ENCODE peak calls at places on chromosomes 1 and 21, in eight cellular contexts. N, B, F, O, A, L, Y and W are unnamed samples.

GRCh38 chr1:225944951-225945350 is 3.9 kb upstream of the LEFTY2 start:
- DNase-seq in N (no peak), B (no peak), F (no peak), O (no peak), A (no peak), L (no peak), Y (no peak), W (no peak)

GRCh38 chr1:46183926-46184557 is 7.8 kb upstream of the P3R3URF start:
- DNase-seq in N (no peak), B (no peak), F (no peak), O (no peak), A (no peak), L (no peak), Y (no peak), W (no peak)

GRCh38 chr1:196797891-196798290 is 21.6 kb upstream of the CFHR1 start:
- DNase-seq in N (no peak), B (no peak), F (no peak), O (no peak), A (no peak), L (no peak), Y (no peak), W (no peak)

GRCh38 chr1:27752372-27752771 is 20.6 kb upstream of the STX12 start:
- DNase-seq in N (no peak), B (no peak), F (no peak), O (no peak), A (no peak), L (no peak), Y (no peak), W (no peak)

GRCh38 chr1:60697204-60697994 is 385.0 kb upstream of the NFIA start:
- DNase-seq in N (no peak), B (no peak), F (no peak), O (no peak), A (no peak), L (no peak), Y (no peak), W (no peak)

GRCh38 chr1:36971832-36972231 is 62.5 kb downstream of the GRIK3 start:
- DNase-seq in N (no peak), B (no peak), F (no peak), O (no peak), A (no peak), L (no peak), Y (no peak), W (no peak)

GRCh38 chr1:27382950-27383627 is at the start of gene CD164L2:
- DNase-seq in N (no peak), B (peak), F (no peak), O (peak), A (no peak), L (peak), Y (peak), W (no peak)

GRCh38 chr1:41495171-41495948 is 10.9 kb upstream of the EDN2 start:
- DNase-seq in N (peak), B (no peak), F (no peak), O (no peak), A (peak), L (peak), Y (no peak), W (no peak)

GRCh38 chr1:41695118-41695517 is 210.6 kb upstream of the EDN2 start:
- DNase-seq in N (peak), B (peak), F (no peak), O (no peak), A (no peak), L (no peak), Y (peak), W (no peak)

GRCh38 chr1:96997717-96998116 is 276.1 kb downstream of the PTBP2 start:
- DNase-seq in N (no peak), B (no peak), F (no peak), O (no peak), A (no peak), L (no peak), Y (no peak), W (no peak)

GRCh38 chr1:174974711-174975111 is 25.0 kb upstream of the CACYBP start:
- DNase-seq in N (peak), B (peak), F (no peak), O (no peak), A (no peak), L (no peak), Y (no peak), W (no peak)

GRCh38 chr1:147760481-147761260 is at the start of gene GJA5:
- DNase-seq in N (no peak), B (no peak), F (no peak), O (no peak), A (no peak), L (peak), Y (no peak), W (no peak)

GRCh38 chr1:70319750-70320149 is 34.8 kb downstream of the ANKRD13C start:
- DNase-seq in N (no peak), B (no peak), F (no peak), O (no peak), A (no peak), L (peak), Y (no peak), W (no peak)

GRCh38 chr1:26799479-26800133 is 11.9 kb downstream of the PIGV start:
- DNase-seq in N (peak), B (peak), F (peak), O (no peak), A (peak), L (peak), Y (no peak), W (no peak)

GRCh38 chr1:36076979-36077573 is 6.8 kb upstream of the TEKT2 start:
- DNase-seq in N (no peak), B (no peak), F (no peak), O (no peak), A (no peak), L (no peak), Y (no peak), W (no peak)

GRCh38 chr1:22673486-22674409 is 20.7 kb downstream of the C1QB start:
- DNase-seq in N (no peak), B (peak), F (no peak), O (no peak), A (no peak), L (peak), Y (peak), W (no peak)

GRCh38 chr1:22447581-22448215 is 4.0 kb upstream of the ZBTB40 start:
- DNase-seq in N (no peak), B (no peak), F (no peak), O (no peak), A (no peak), L (peak), Y (no peak), W (no peak)

GRCh38 chr1:189289346-189289745 is 1188.3 kb downstream of the BRINP3 start:
- DNase-seq in N (no peak), B (no peak), F (no peak), O (no peak), A (no peak), L (no peak), Y (no peak), W (no peak)

GRCh38 chr1:162674018-162674608 is 41.8 kb downstream of the DDR2 start:
- DNase-seq in N (no peak), B (no peak), F (no peak), O (no peak), A (no peak), L (peak), Y (no peak), W (no peak)

GRCh38 chr21:28705616-28706015 is 287.1 kb downstream of the LTN1 start:
- DNase-seq in N (no peak), B (no peak), F (no peak), O (no peak), A (no peak), L (no peak), Y (no peak), W (no peak)

GRCh38 chr21:28704746-28705145 is 287.9 kb downstream of the LTN1 start:
- DNase-seq in N (no peak), B (no peak), F (no peak), O (no peak), A (no peak), L (no peak), Y (no peak), W (no peak)

GRCh38 chr21:28699186-28699585 is 293.5 kb downstream of the LTN1 start:
- DNase-seq in N (no peak), B (no peak), F (no peak), O (no peak), A (no peak), L (no peak), Y (no peak), W (no peak)

GRCh38 chr21:28699591-28700259 is 293.0 kb downstream of the LTN1 start:
- DNase-seq in N (no peak), B (no peak), F (no peak), O (no peak), A (no peak), L (no peak), Y (no peak), W (no peak)
- H3K27ac ChIP-seq in N (no peak), B (no peak), F (no peak), O (no peak), A (no peak), L (no peak), Y (no peak), W (peak)

GRCh38 chr21:43916691-43917514 is 51.9 kb downstream of the AGPAT3 start:
- DNase-seq in N (peak), B (no peak), F (no peak), O (peak), A (no peak), L (no peak), Y (no peak), W (no peak)
- H3K27ac ChIP-seq in N (no peak), B (no peak), F (no peak), O (peak), A (no peak), L (no peak), Y (peak), W (no peak)

GRCh38 chr1:44820328-44820944 is 12.1 kb downstream of the BTBD19 start:
- DNase-seq in N (peak), B (no peak), F (no peak), O (no peak), A (no peak), L (no peak), Y (no peak), W (no peak)

GRCh38 chr1:44820945-44821715 is 12.8 kb downstream of the BTBD19 start:
- DNase-seq in N (peak), B (no peak), F (no peak), O (no peak), A (no peak), L (no peak), Y (no peak), W (no peak)

GRCh38 chr1:44817771-44818495 is 9.6 kb downstream of the BTBD19 start:
- DNase-seq in N (peak), B (no peak), F (no peak), O (no peak), A (no peak), L (no peak), Y (no peak), W (no peak)

GRCh38 chr1:44819594-44820327 is 11.4 kb downstream of the BTBD19 start:
- DNase-seq in N (peak), B (peak), F (peak), O (peak), A (peak), L (peak), Y (peak), W (peak)

DNA sequence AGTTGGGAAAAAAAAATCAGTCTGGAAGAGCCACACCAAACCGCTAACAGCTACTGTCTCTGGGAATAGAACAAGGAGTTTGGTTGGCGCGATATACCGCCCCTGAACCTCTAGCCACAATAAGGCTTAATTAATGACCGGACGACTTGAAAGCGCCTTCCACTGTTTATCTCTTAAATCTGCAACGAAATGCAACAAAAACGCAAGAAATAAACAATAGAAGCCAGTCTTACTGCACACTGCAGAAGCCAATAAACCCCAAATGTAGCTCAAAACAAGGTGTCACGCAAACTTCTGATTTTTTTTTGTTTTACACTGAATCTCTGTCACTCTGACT is 10.9 kb downstream of the BTBD19 start:
- DNase-seq in N (no peak), B (no peak), F (no peak), O (no peak), A (no peak), L (no peak), Y (no peak), W (no peak)
- H3K27ac ChIP-seq in N (peak), B (peak), F (peak), O (peak), A (peak), L (peak), Y (peak), W (peak)

GRCh38 chr1:207956976-207957375 is 46.1 kb upstream of the CD34 start:
- DNase-seq in N (no peak), B (no peak), F (no peak), O (no peak), A (no peak), L (no peak), Y (no peak), W (no peak)
- H3K27ac ChIP-seq in N (no peak), B (no peak), F (no peak), O (no peak), A (no peak), L (no peak), Y (no peak), W (no peak)

GRCh38 chr1:205665216-205665757 is 15.0 kb downstream of the SLC45A3 start:
- DNase-seq in N (no peak), B (no peak), F (no peak), O (no peak), A (no peak), L (no peak), Y (no peak), W (no peak)
- H3K27ac ChIP-seq in N (no peak), B (peak), F (no peak), O (no peak), A (peak), L (peak), Y (peak), W (no peak)

DNA sequence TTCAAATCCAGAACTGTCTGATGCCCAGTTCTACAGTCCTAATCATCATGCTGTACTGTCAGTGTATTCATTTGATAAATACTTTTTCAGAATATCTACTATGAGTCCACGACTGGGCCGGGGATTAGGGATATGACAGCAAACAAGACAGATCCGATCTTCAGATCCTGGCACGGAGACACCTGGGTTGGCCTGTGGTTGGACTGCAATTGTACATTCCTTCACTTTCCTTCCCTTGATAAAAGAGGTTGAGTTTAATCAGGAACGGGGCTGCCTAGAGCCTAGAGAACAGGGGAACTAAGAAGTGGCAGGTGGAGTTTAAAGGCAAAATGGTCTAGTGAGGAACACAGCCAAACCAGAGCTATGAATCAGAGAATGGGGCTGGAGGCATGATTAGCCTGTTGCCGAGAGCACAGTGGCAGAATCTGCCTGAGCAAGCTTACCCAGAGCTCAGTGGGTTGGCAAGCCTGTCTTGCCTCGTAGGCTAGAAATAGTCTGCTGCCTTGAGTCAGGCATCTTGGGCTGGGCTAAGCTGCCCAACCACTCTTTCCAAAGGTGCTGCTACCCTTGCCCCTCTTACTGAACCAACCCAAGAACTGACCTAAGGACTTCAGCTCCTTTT is 38.1 kb upstream of the PTCH2 start:
- DNase-seq in N (no peak), B (no peak), F (no peak), O (no peak), A (peak), L (peak), Y (no peak), W (no peak)
- H3K27ac ChIP-seq in N (no peak), B (no peak), F (no peak), O (no peak), A (peak), L (no peak), Y (no peak), W (no peak)

GRCh38 chr1:161206411-161207140 is 4.4 kb downstream of the NDUFS2 start:
- DNase-seq in N (no peak), B (no peak), F (no peak), O (no peak), A (no peak), L (no peak), Y (no peak), W (no peak)
- H3K27ac ChIP-seq in N (peak), B (peak), F (no peak), O (no peak), A (peak), L (no peak), Y (peak), W (peak)

DNA sequence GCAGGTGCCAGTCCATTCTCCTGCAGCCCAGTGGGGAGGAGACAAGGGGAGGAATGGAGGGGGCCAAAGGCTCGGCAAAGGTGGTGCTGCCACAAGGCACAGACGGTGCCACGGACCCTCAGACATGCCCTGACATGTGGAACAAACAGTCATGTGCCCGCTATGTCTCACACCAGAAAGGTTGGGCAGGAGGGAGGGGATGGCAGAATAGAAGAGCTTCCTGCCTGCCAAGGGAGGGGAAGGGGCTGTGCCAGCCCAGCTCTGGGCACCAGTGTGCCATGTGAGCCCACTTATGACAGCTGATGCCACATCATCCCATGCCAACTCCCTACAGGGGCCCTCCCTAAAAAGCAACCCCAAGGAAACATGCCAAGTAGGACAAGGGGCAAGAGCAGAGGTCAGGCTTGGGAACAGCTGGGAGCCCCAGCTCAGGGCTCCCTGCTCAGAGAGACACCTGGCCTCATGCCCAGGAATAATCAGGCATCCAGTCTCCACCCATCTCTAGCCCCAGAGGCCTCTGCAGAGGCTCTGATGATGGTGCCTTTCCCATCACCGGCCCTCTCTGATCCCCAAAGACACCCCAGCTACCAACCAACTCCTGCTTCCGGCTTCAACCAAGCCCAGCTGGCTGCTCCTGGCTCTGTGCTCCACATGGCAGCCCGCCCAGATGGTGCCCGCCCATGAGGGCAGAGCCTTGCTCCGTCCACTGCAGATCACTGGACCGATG is 10.4 kb downstream of the ADGRB2 start:
- DNase-seq in N (no peak), B (peak), F (no peak), O (no peak), A (peak), L (no peak), Y (peak), W (no peak)
- H3K27ac ChIP-seq in N (peak), B (no peak), F (no peak), O (no peak), A (peak), L (no peak), Y (no peak), W (no peak)

GRCh38 chr1:117370509-117370908 is 3.3 kb downstream of the MAN1A2 start:
- DNase-seq in N (no peak), B (no peak), F (no peak), O (no peak), A (no peak), L (no peak), Y (no peak), W (no peak)
- H3K27ac ChIP-seq in N (no peak), B (peak), F (no peak), O (no peak), A (no peak), L (no peak), Y (no peak), W (no peak)

GRCh38 chr1:204491653-204492052 is 3.0 kb downstream of the PIK3C2B start:
- DNase-seq in N (no peak), B (no peak), F (no peak), O (no peak), A (no peak), L (no peak), Y (no peak), W (no peak)

GRCh38 chr1:204493882-204494280 is 724 bp downstream of the PIK3C2B start:
- DNase-seq in N (peak), B (peak), F (no peak), O (peak), A (peak), L (peak), Y (peak), W (no peak)

GRCh38 chr1:204494281-204495077 is at the start of gene PIK3C2B:
- DNase-seq in N (peak), B (peak), F (peak), O (peak), A (peak), L (peak), Y (peak), W (no peak)

GRCh38 chr1:204495078-204495753 is 611 bp upstream of the PIK3C2B start:
- DNase-seq in N (no peak), B (no peak), F (no peak), O (no peak), A (no peak), L (peak), Y (no peak), W (no peak)

DNA sequence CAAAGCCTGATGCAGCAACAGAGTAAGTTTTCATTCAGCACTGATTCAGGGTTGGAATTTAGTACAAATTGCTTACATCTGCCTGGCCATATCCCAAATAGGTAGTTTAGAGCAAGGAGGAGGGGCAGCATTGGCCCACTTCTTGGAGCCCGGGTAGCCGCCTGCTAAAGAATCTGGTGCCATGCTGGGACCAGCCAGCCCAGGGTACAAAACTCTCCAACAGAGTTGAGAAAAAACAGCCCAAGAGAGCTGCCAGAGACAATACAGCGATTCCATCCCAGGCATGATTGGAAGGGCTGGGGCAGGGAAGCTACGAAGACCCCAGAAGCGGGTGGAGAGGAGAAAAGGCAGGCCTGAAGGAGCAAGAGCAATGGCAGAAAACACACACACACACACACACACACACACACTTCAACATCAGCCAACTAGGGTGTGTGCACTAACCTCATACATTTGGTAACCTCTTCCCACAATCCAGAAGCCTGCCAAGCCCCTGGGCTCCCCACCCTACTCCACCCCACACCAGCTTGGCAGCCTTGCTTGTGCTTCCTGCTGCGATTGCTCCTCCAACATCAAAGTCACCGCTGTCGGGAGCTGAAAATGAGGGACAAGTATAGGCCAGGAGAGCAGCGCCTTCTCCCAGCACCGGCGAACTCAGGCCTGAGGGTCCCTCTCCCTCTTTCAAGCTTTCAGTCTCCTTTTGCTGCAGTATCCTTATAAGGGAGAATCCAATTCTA is 1.3 kb downstream of the PIK3C2B start:
- DNase-seq in N (peak), B (peak), F (no peak), O (no peak), A (no peak), L (peak), Y (peak), W (no peak)
- H3K27ac ChIP-seq in N (peak), B (peak), F (no peak), O (peak), A (peak), L (peak), Y (peak), W (peak)